ENCODE peak calls at places on chromosomes 2 and 18, in six cellular contexts. T is MM.1S; R is lower lobe of right lung; A is CD8-positive, alpha-beta T cell; Y is suprapubic skin; P is psoas muscle. Q is an unnamed sample. For H3K36me3, the result is how much of the 10 kb centered on the place peaks cover.

GRCh38 chr18:24497052-24497754 is 36.8 kb downstream of the HRH4 start:
- DNase-seq in T (no peak), R (no peak), A (no peak), Y (no peak), P (no peak), Q (no peak)

GRCh38 chr2:199018826-199019225 is 438.9 kb downstream of the SATB2 start:
- DNase-seq in T (no peak), R (no peak), A (no peak), Y (no peak), P (no peak), Q (no peak)

GRCh38 chr18:49788327-49788908 is 24.9 kb downstream of the ACAA2 start:
- DNase-seq in T (peak), R (no peak), A (no peak), Y (no peak), P (no peak), Q (no peak)

GRCh38 chr18:12631831-12632477 is 26.0 kb downstream of the SPIRE1 start:
- DNase-seq in T (no peak), R (no peak), A (no peak), Y (no peak), P (no peak), Q (no peak)

GRCh38 chr2:229909090-229909489 is 12.7 kb downstream of the TRIP12 start:
- DNase-seq in T (no peak), R (no peak), A (no peak), Y (no peak), P (no peak), Q (no peak)

GRCh38 chr2:197464180-197464579 is 10.8 kb downstream of the COQ10B start:
- DNase-seq in T (no peak), R (no peak), A (no peak), Y (no peak), P (no peak), Q (no peak)

GRCh38 chr18:54928236-54928635 is 31.0 kb downstream of the CCDC68 start:
- DNase-seq in T (no peak), R (no peak), A (no peak), Y (no peak), P (no peak), Q (no peak)

GRCh38 chr2:120346034-120346666 is at the start of gene INHBB:
- DNase-seq in T (no peak), R (no peak), A (no peak), Y (no peak), P (peak), Q (no peak)

DNA sequence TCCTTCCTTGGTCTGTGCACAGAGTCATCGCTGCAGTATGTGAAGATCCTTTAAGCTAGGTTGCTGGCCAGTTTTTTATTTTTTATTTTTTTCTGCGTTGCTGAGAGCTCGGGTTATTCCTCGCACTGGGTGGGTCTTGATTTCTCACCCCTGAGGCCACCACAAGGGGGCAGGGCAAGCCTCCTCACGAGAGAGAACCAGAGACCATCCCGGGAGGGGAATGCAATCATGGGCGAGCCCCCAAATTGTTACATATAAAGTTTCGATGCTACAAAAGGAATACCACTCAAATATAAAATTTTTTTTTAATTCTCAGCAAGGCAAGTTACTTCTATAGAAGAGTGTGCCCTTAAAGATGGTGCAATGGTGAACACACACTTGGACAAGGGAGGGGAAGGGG is 24.9 kb downstream of the HTR2B start:
- DNase-seq in T (no peak), R (no peak), A (no peak), Y (no peak), P (no peak), Q (no peak)
- TF ChIP-seq CTCF in T (peak), R (no peak), A (no peak), Y (no peak), P (peak), Q (no peak)

DNA sequence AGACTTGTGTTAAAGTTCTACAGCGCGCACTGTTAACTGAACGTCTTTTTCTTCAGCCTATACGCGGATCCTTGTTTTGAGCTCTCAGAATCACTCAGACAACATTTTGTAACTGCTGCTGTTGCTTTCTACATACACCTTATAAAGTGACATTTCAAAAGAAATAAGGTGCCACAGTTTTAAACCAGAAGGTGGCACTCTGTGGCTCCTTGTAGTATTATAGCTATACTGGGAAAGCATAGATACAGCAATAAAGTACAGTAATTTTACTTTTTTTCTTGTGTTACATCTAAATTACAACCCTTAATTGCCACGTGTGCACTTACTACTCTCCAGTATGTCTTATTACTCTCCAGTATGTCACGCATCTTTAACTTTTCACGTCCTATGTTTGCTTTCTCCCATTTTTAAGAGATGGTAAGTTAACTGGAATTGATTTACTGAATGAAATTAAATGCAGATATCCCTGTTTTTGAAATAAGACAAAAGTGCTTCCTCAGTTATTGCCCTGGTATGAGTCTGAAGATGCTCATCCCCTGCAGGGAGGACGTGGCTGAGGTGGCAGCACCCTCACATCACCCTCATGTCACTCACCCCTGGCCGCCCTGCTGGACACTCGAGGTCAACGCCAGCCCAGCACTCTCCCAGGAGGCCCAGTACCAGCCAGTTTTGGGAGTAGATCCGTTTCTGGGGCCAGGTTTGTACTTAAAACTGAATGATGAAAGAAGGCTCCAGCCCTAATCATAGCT is 37.8 kb downstream of the GORASP2 start:
- DNase-seq in T (no peak), R (no peak), A (no peak), Y (no peak), P (no peak), Q (no peak)
- H3K36me3 ChIP-seq in T (under half), R (half or more), A (under half), Y (half or more), P (under half), Q (under half)

GRCh38 chr18:41391616-41392610 is 563.1 kb upstream of the PIK3C3 start:
- DNase-seq in T (peak), R (peak), A (no peak), Y (no peak), P (peak), Q (peak)

GRCh38 chr18:41396861-41397260 is 558.2 kb upstream of the PIK3C3 start:
- DNase-seq in T (no peak), R (no peak), A (no peak), Y (no peak), P (no peak), Q (no peak)

GRCh38 chr18:41389936-41390667 is 564.9 kb upstream of the PIK3C3 start:
- DNase-seq in T (no peak), R (no peak), A (no peak), Y (no peak), P (no peak), Q (no peak)

GRCh38 chr18:41396211-41396610 is 558.8 kb upstream of the PIK3C3 start:
- DNase-seq in T (no peak), R (no peak), A (no peak), Y (no peak), P (no peak), Q (no peak)

GRCh38 chr18:41395695-41396094 is 559.3 kb upstream of the PIK3C3 start:
- DNase-seq in T (no peak), R (no peak), A (no peak), Y (no peak), P (no peak), Q (no peak)
- TF ChIP-seq CTCF in T (no peak), R (no peak), A (no peak), Y (no peak), P (no peak), Q (peak)

GRCh38 chr2:105411720-105412407 is 13.0 kb upstream of the FHL2 start:
- DNase-seq in T (no peak), R (no peak), A (no peak), Y (no peak), P (no peak), Q (no peak)
- H3K36me3 ChIP-seq in T (under half), R (under half), A (under half), Y (under half), P (under half), Q (under half)

DNA sequence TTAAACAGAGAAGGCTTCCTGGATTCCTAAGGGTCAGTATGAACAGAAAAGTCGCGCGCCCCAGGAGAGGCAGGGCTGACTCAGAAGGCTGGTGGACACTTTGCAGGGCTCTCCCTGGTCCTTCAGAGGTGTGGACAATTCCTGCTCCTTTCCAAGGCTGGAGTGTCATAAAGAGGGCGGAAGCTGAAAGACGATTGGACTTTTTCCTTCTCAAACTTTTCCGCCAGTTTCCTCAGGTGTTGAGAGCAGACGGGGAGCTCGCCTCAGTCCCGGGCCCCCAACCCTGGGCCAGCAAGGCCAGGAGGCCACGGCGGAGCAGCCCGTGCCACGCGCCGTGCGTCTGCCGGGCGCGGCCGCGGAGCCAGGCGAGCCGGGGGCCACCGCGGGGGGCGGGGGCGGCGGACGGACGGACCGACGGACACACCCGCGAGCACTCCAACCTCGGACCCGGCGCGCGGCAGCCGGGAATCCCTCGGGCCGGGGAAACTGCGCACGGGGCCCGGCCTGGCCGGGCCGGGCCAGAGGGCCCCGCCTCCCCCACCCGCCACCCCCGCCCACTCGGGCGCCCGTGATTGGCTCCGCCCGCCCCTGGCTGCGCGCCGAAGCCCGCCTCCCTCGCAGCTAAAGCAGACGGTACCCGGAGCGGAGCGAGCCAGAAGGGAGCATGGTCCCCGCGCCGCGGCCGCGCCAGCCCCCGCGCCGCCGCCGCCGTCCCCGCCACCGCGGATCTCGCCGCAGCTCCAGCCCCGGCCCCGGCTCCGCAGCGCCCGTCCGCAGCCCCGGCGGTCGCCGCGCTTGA is at the start of gene KLHL29:
- DNase-seq in T (peak), R (peak), A (peak), Y (peak), P (peak), Q (peak)
- TF ChIP-seq CTCF in T (no peak), R (no peak), A (no peak), Y (no peak), P (no peak), Q (no peak)

Q was measured in GM06990.